ENCODE peak calls at places on chromosomes 13 and 19, in ten cellular contexts. I is AG09309; L is cardiac muscle cell; R is GM12865; V is AG04450; Z is A673; M is PC-9; Q is BE2C; C is GM23338; K is CD8-positive, alpha-beta T cell. O is an unnamed sample.

GRCh38 chr13:41847216-41847615 is 113.7 kb downstream of the VWA8 start:
- DNase-seq in M (no peak), L (no peak), R (no peak), V (no peak), C (no peak), Q (no peak), I (no peak), Z (no peak), K (no peak), O (no peak)

GRCh38 chr13:36997716-36998427 is 1.3 kb downstream of the ALG5 start:
- DNase-seq in M (no peak), I (no peak), K (no peak), Z (no peak), V (no peak), R (no peak), Q (no peak), L (no peak), C (no peak), O (no peak)

GRCh38 chr19:12996542-12997094 is 1.3 kb downstream of the NFIX start:
- DNase-seq in I (no peak), L (no peak), V (no peak), Q (no peak), M (no peak), C (peak), Z (no peak), R (no peak), K (no peak), O (no peak)

GRCh38 chr19:58571575-58571947 is 1.6 kb downstream of the MZF1 start:
- DNase-seq in R (no peak), K (peak), Z (no peak), L (no peak), Q (no peak), M (no peak), I (no peak), V (no peak), C (no peak), O (no peak)

GRCh38 chr19:17321655-17322489 is 12.5 kb downstream of the DDA1 start:
- DNase-seq in M (no peak), Z (no peak), L (no peak), Q (no peak), R (no peak), I (no peak), V (no peak), C (no peak), K (no peak), O (no peak)

GRCh38 chr19:2055871-2056809 is 5.1 kb upstream of the MKNK2 start:
- DNase-seq in Z (peak), K (no peak), Q (no peak), C (peak), M (no peak), L (no peak), I (peak), R (peak), V (no peak), O (peak)

GRCh38 chr13:46478641-46479040 is 74.3 kb upstream of the LRCH1 start:
- DNase-seq in I (no peak), K (no peak), M (no peak), C (no peak), R (no peak), L (no peak), V (no peak), Z (no peak), Q (no peak), O (no peak)

GRCh38 chr13:75495938-75496337 is 14.0 kb upstream of the TBC1D4 start:
- DNase-seq in Q (no peak), R (no peak), L (no peak), Z (no peak), C (no peak), M (no peak), I (peak), K (no peak), V (peak), O (no peak)

GRCh38 chr13:100208596-100208995 is 119.7 kb downstream of the PCCA start:
- DNase-seq in Z (no peak), K (no peak), I (no peak), V (no peak), L (no peak), R (no peak), M (no peak), Q (no peak), C (no peak), O (peak)

GRCh38 chr19:1774999-1775772 is 21.9 kb downstream of the ONECUT3 start:
- DNase-seq in I (no peak), V (no peak), C (peak), R (no peak), Q (peak), Z (no peak), L (no peak), M (no peak), K (no peak), O (no peak)

GRCh38 chr13:72113070-72113469 is 246.1 kb upstream of the DACH1 start:
- DNase-seq in K (no peak), C (no peak), Z (no peak), Q (no peak), R (no peak), L (no peak), M (no peak), I (no peak), V (no peak), O (no peak)

GRCh38 chr13:73310366-73310765 is 251.6 kb downstream of the KLF5 start:
- DNase-seq in Z (no peak), L (no peak), R (no peak), V (no peak), Q (no peak), C (no peak), M (no peak), K (no peak), I (no peak), O (no peak)

GRCh38 chr13:27374650-27375049 is 49.8 kb upstream of the GTF3A start:
- DNase-seq in M (peak), C (peak), Q (peak), I (peak), Z (peak), R (peak), K (peak), L (peak), V (peak), O (peak)

GRCh38 chr13:44879452-44880058 is 109.7 kb downstream of the NUFIP1 start:
- DNase-seq in I (no peak), V (no peak), Z (peak), Q (no peak), M (no peak), C (peak), K (no peak), L (no peak), R (peak), O (no peak)

GRCh38 chr19:39401549-39402416 is 4.9 kb upstream of the ZFP36 start:
- DNase-seq in Z (no peak), K (peak), V (no peak), Q (peak), M (peak), C (no peak), L (no peak), R (peak), I (no peak), O (no peak)

GRCh38 chr13:20461481-20461859 is 64.2 kb downstream of the CRYL1 start:
- DNase-seq in I (no peak), V (no peak), R (no peak), M (no peak), K (no peak), L (no peak), Z (peak), C (no peak), Q (no peak), O (peak)

GRCh38 chr13:56317839-56318238 is 822.9 kb upstream of the PRR20A start:
- DNase-seq in V (no peak), M (no peak), R (no peak), I (no peak), Z (no peak), K (no peak), L (peak), C (peak), Q (peak), O (no peak)

GRCh38 chr19:1121395-1121794 is 17.6 kb downstream of the GPX4 start:
- DNase-seq in K (no peak), V (no peak), M (no peak), I (no peak), Z (no peak), L (no peak), R (no peak), C (no peak), Q (no peak), O (no peak)

GRCh38 chr13:60922526-60923231 is 493.0 kb downstream of the PCDH20 start:
- DNase-seq in Z (no peak), M (no peak), C (no peak), I (no peak), R (no peak), L (peak), K (no peak), V (no peak), Q (no peak), O (no peak)

GRCh38 chr19:5718032-5718578 is 1.8 kb downstream of the LONP1 start:
- DNase-seq in C (no peak), K (no peak), Z (no peak), L (no peak), I (no peak), R (no peak), M (no peak), Q (no peak), V (peak), O (no peak)

GRCh38 chr13:91740811-91741210 is 342.4 kb downstream of the GPC5 start:
- DNase-seq in M (no peak), R (no peak), V (no peak), Z (no peak), Q (no peak), K (no peak), C (no peak), L (no peak), I (no peak), O (no peak)

GRCh38 chr13:104442541-104442940 is 1376.3 kb upstream of the SLC10A2 start:
- DNase-seq in C (no peak), V (no peak), I (no peak), Z (no peak), L (no peak), R (no peak), K (no peak), M (no peak), Q (no peak), O (no peak)

GRCh38 chr19:37079238-37079637 is 1.0 kb downstream of the ZNF420 start:
- DNase-seq in Q (no peak), I (no peak), R (peak), V (no peak), L (no peak), M (no peak), Z (no peak), K (no peak), C (no peak), O (no peak)

GRCh38 chr19:13102666-13103584 is at the start of gene LYL1:
- DNase-seq in Z (no peak), K (peak), I (no peak), M (no peak), Q (peak), C (peak), L (peak), V (no peak), R (peak), O (no peak)

GRCh38 chr13:48146636-48147035 is 51.7 kb upstream of the MED4 start:
- DNase-seq in L (no peak), K (no peak), M (no peak), R (no peak), I (no peak), Z (no peak), Q (no peak), V (no peak), C (no peak), O (no peak)

GRCh38 chr19:588093-588742 is 1.5 kb upstream of the HCN2 start:
- DNase-seq in L (peak), Z (peak), M (peak), R (peak), I (no peak), K (peak), Q (peak), C (peak), V (no peak), O (no peak)

GRCh38 chr19:1259206-1259872 is 9.8 kb upstream of the CIRBP start:
- DNase-seq in Z (peak), M (peak), C (peak), Q (peak), I (no peak), R (peak), K (peak), V (no peak), L (no peak), O (no peak)

GRCh38 chr13:77373541-77373940 is 46.6 kb upstream of the MYCBP2 start:
- DNase-seq in R (no peak), Z (no peak), M (no peak), Q (no peak), I (no peak), L (no peak), K (no peak), C (no peak), V (no peak), O (no peak)

GRCh38 chr19:32041681-32042292 is 303.6 kb upstream of the ZNF507 start:
- DNase-seq in K (no peak), L (peak), Z (peak), V (no peak), C (peak), M (no peak), R (no peak), Q (peak), I (no peak), O (no peak)

GRCh38 chr13:40064723-40065122 is 409.3 kb downstream of the COG6 start:
- DNase-seq in Z (peak), V (no peak), M (no peak), R (no peak), K (no peak), L (no peak), Q (no peak), C (no peak), I (peak), O (peak)

GRCh38 chr19:9953802-9954542 is 17.7 kb upstream of the OLFM2 start:
- DNase-seq in K (no peak), M (no peak), I (no peak), Z (peak), V (no peak), R (no peak), Q (no peak), L (no peak), C (no peak), O (no peak)

GRCh38 chr13:42211704-42212103 is 60.2 kb upstream of the AKAP11 start:
- DNase-seq in R (no peak), Z (peak), L (no peak), Q (no peak), K (no peak), I (no peak), M (no peak), C (no peak), V (no peak), O (peak)

GRCh38 chr13:106143392-106143791 is 392.1 kb downstream of the EFNB2 start:
- DNase-seq in L (no peak), C (no peak), V (peak), I (no peak), Z (no peak), K (no peak), M (no peak), R (no peak), Q (no peak), O (no peak)

GRCh38 chr13:28545583-28546333 is 50.8 kb upstream of the FLT1 start:
- DNase-seq in R (no peak), Q (no peak), M (no peak), L (no peak), V (no peak), I (no peak), C (no peak), Z (no peak), K (no peak), O (no peak)

GRCh38 chr13:82739881-82740280 is 1142.4 kb downstream of the SLITRK1 start:
- DNase-seq in K (no peak), C (no peak), Z (no peak), I (no peak), L (no peak), Q (no peak), V (no peak), M (no peak), R (no peak), O (no peak)
- TF ChIP-seq CTCF in K (no peak), C (peak), Z (peak), I (peak), L (peak), Q (peak), V (peak), M (no peak), R (no peak), O (peak)

DNA sequence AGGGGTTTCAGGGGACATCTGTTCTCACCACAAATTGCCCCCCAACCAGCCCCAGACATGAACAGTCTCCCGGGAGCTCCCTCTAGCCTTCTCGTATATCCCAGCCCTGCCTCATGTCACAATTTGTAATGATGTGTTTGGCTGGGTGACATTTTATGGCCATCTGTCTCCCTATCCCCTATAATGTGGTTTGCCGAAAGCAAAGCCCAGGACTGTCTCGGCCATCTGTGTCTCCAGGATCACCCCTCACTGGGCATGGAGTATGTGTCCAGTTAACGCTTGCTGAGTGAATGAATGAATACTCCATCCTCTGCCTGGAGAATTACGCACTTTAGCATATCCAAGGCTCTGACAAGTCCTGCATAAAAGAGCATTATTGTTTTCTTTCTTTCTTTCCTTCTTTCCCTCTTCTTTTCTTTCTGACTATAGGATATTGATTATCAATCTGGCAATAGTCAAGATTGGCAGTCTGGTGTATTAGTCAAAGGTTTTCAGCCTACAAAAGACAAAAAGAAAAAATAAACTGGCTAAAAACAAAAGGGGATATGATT is 15.1 kb downstream of the HPN start:
- DNase-seq in M (no peak), L (no peak), R (no peak), C (no peak), I (no peak), V (no peak), Q (no peak), Z (no peak), K (no peak), O (no peak)
- H3K4me3 ChIP-seq in M (no peak), L (no peak), R (no peak), C (no peak), I (no peak), V (no peak), Q (no peak), Z (no peak), K (no peak), O (no peak)

DNA sequence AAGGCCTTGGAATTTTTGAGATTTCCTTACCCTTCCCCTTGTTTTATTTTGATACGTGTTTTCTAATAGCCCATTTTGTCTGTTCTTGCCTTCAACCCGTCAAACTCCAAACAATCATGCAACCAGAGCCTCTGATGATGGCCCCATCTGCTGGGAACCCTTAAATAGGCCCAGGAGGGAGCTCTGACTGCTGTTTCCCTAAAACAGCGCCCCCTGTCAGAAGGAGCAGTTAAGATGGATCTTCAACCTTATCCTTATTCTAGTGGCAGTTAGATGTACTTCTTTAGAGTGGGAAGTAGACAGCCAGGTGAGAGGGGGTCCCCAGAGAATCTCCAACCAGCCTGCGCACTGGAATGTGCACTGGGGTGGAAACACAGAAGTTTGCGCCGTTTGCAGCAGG is 1031.0 kb upstream of the PCDH9 start:
- DNase-seq in Z (no peak), C (peak), L (no peak), V (no peak), K (no peak), M (no peak), Q (no peak), R (peak), I (no peak), O (no peak)
- TF ChIP-seq CTCF in Z (peak), C (peak), L (no peak), V (no peak), K (no peak), M (no peak), Q (peak), R (no peak), I (no peak), O (no peak)

DNA sequence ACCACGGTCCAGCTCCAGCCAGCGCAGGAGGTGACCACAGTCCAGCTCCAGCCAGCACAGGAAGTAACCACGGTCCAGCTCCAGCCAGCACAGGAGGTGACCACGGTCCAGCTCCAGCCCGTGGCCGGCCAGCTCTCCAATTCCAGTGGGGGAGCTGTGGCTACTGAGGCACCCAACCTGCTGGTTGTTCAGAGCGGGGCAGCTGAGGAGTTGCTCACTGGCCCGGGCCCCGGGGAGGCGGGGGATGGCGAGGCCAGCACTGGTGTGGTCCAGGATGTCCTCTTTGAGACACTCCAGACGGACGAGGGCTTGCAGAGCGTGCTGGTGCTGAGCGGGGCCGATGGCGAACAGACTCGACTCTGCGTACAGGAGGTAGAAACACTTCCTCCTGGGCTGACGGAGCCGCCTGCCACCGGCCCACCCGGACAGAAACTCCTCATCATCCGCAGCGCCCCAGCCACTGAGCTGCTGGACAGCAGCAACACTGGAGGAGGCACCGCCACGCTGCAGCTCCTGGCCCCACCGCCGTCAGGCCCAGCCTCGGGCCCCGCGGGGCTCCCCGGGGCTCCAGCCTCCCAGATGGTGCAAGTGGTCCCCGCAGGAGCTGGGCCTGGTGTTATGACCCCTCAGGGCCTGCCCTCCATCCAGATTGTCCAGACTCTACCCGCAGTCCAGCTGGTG is 1.2 kb upstream of the NAT14 start:
- DNase-seq in V (no peak), Q (peak), K (no peak), R (no peak), Z (no peak), I (no peak), M (no peak), C (no peak), L (no peak), O (no peak)
- H3K4me3 ChIP-seq in V (no peak), Q (no peak), K (no peak), R (no peak), Z (no peak), I (no peak), M (no peak), C (peak), L (no peak), O (no peak)

GRCh38 chr13:22812793-22813192 is 368.0 kb upstream of the SGCG start:
- DNase-seq in I (no peak), K (no peak), Q (no peak), Z (no peak), V (no peak), C (no peak), M (no peak), L (no peak), R (no peak), O (no peak)
- TF ChIP-seq CTCF in I (no peak), K (no peak), Q (no peak), Z (no peak), V (no peak), C (no peak), M (no peak), L (no peak), R (no peak), O (no peak)

DNA sequence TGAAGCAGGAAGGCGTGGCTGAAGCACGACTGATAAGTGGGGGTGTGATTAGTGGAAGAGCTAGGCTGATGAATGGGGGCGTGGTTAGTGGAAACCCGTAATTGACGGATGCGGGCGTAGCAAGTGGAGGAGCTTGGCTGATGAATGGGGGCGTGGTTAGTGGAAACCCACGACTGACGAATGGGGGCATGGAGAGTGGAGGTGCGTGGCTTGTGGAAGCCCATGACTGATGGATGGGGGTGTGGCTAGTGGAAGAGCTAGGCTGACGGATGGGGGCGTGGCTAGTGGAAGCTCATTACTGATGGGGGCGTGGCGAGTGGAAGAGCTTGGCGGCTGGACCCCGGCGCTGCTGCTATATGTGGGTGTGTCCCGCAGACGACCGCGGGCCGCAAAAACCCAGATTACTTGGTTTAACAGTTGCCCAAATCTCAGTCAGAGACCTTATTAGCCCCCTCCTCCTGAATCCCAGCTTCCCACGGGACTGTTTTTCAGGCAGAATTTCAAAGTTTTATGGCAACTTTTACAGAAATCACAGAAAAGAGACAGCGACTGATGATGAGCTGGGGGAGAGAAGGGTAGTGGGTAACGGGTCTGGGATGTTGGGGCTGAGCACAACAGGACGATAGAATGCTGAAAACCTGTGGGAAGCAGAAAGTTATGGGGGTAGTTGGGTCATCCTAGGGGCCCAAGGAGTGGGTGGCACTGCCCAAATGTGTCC is 9.0 kb upstream of the MEIS3 start:
- DNase-seq in I (peak), R (peak), Z (peak), L (peak), C (peak), M (peak), V (peak), K (peak), Q (peak), O (peak)
- H3K4me3 ChIP-seq in I (peak), R (no peak), Z (peak), L (peak), C (peak), M (peak), V (peak), K (peak), Q (peak), O (peak)